ENCODE peak calls at places on chromosomes 11 and 22, in six cellular contexts. G is iris pigment epithelial cell, C is NCI-H774, F is endothelial cell, D is progenitor cell of endocrine pancreas, P is coronary artery. Q is an unnamed sample.

GRCh38 chr22:16131918-16132317 is 442.1 kb downstream of the POTEH start:
- DNase-seq in G (no peak), C (no peak), F (no peak), D (no peak), P (no peak), Q (no peak)

GRCh38 chr22:37569921-37570660 is 9.8 kb downstream of the LGALS2 start:
- DNase-seq in G (no peak), C (no peak), F (no peak), D (no peak), P (no peak), Q (no peak)

GRCh38 chr22:48920776-48921241 is 906.9 kb downstream of the BRD1 start:
- DNase-seq in G (no peak), C (no peak), F (no peak), D (no peak), P (no peak), Q (peak; percentile 5)

GRCh38 chr11:40338739-40339138 is 1120.7 kb downstream of the LRRC4C start:
- DNase-seq in G (peak; percentile 86), C (no peak), F (no peak), D (no peak), P (no peak), Q (no peak)

GRCh38 chr22:49380095-49380827 is 447.4 kb downstream of the BRD1 start:
- DNase-seq in G (no peak), C (no peak), F (no peak), D (no peak), P (no peak), Q (no peak)

GRCh38 chr11:122344281-122344680 is 228.3 kb upstream of the BLID start:
- DNase-seq in G (peak; percentile 46), C (no peak), F (no peak), D (no peak), P (no peak), Q (no peak)

GRCh38 chr11:92180664-92181251 is 43.9 kb upstream of the FAT3 start:
- DNase-seq in G (peak; percentile 16), C (no peak), F (no peak), D (no peak), P (no peak), Q (no peak)

GRCh38 chr22:34950480-34950879 is 115.5 kb upstream of the ISX start:
- DNase-seq in G (no peak), C (no peak), F (no peak), D (no peak), P (no peak), Q (no peak)

GRCh38 chr11:64836448-64837072 is 7.9 kb downstream of the CDC42BPG start:
- DNase-seq in G (no peak), C (no peak), F (no peak), D (no peak), P (no peak), Q (no peak)

GRCh38 chr11:101862410-101863233 is 52.2 kb upstream of the CEP126 start:
- DNase-seq in G (peak; percentile 88), C (no peak), F (peak; percentile 33), D (no peak), P (no peak), Q (peak; percentile 39)

GRCh38 chr11:11296434-11296833 is 56.6 kb downstream of the CSNK2A3 start:
- DNase-seq in G (no peak), C (no peak), F (no peak), D (no peak), P (no peak), Q (no peak)

GRCh38 chr11:93287434-93287833 is 43.1 kb upstream of the DEUP1 start:
- DNase-seq in G (no peak), C (peak; percentile 68), F (no peak), D (no peak), P (no peak), Q (no peak)